ENCODE peak calls at places on chromosomes 5 and 9, in five cellular contexts. K, L, Z, E and T are unnamed samples.

GRCh38 chr9:84374516-84374915 is 34.0 kb upstream of the SLC28A3 start:
- DNase-seq in K (no peak), L (no peak), Z (no peak), E (no peak), T (no peak)

GRCh38 chr9:114071197-114071795 is 6.8 kb downstream of the AMBP start:
- DNase-seq in K (no peak), L (no peak), Z (no peak), E (peak), T (no peak)

GRCh38 chr9:106921341-106921899 is 58.5 kb downstream of the ZNF462 start:
- DNase-seq in K (peak), L (peak), Z (no peak), E (no peak), T (no peak)

GRCh38 chr9:134433101-134433500 is 106.8 kb downstream of the RXRA start:
- DNase-seq in K (no peak), L (no peak), Z (peak), E (no peak), T (no peak)

GRCh38 chr5:132183723-132184122 is 43.9 kb downstream of the P4HA2 start:
- DNase-seq in K (no peak), L (no peak), Z (no peak), E (no peak), T (no peak)

GRCh38 chr5:96601811-96602244 is 60.3 kb upstream of the CAST start:
- DNase-seq in K (peak), L (peak), Z (peak), E (no peak), T (peak)

GRCh38 chr9:3285365-3286161 is 240.2 kb downstream of the RFX3 start:
- DNase-seq in K (no peak), L (no peak), Z (no peak), E (no peak), T (no peak)

GRCh38 chr9:121878208-121878835 is 214.8 kb downstream of the TTLL11 start:
- DNase-seq in K (no peak), L (no peak), Z (no peak), E (no peak), T (no peak)

GRCh38 chr5:81856948-81857928 is 106.3 kb upstream of the SSBP2 start:
- DNase-seq in K (peak), L (no peak), Z (peak), E (peak), T (peak)

GRCh38 chr5:168917947-168918600 is 338.9 kb upstream of the PANK3 start:
- DNase-seq in K (no peak), L (no peak), Z (no peak), E (no peak), T (no peak)

GRCh38 chr5:144697847-144698262 is 527.2 kb downstream of the KCTD16 start:
- DNase-seq in K (no peak), L (no peak), Z (no peak), E (no peak), T (no peak)

GRCh38 chr9:93315118-93315517 is 131.2 kb downstream of the WNK2 start:
- DNase-seq in K (no peak), L (no peak), Z (no peak), E (no peak), T (no peak)

GRCh38 chr9:109771084-109771483 is 8.9 kb upstream of the PALM2AKAP2 start:
- DNase-seq in K (no peak), L (peak), Z (no peak), E (no peak), T (no peak)

GRCh38 chr9:5920860-5921328 is 30.2 kb downstream of the MLANA start:
- DNase-seq in K (no peak), L (no peak), Z (no peak), E (no peak), T (no peak)

GRCh38 chr9:96441798-96442445 is 8.0 kb upstream of the HABP4 start:
- DNase-seq in K (no peak), L (no peak), Z (no peak), E (no peak), T (no peak)

GRCh38 chr9:112387115-112387514 is 7.2 kb downstream of the HSDL2 start:
- DNase-seq in K (no peak), L (no peak), Z (no peak), E (no peak), T (no peak)

GRCh38 chr5:171907731-171908343 is 98.6 kb downstream of the FBXW11 start:
- DNase-seq in K (peak), L (peak), Z (peak), E (no peak), T (no peak)

GRCh38 chr9:98811051-98811650 is 3.7 kb downstream of the GALNT12 start:
- DNase-seq in K (no peak), L (peak), Z (no peak), E (no peak), T (no peak)

DNA sequence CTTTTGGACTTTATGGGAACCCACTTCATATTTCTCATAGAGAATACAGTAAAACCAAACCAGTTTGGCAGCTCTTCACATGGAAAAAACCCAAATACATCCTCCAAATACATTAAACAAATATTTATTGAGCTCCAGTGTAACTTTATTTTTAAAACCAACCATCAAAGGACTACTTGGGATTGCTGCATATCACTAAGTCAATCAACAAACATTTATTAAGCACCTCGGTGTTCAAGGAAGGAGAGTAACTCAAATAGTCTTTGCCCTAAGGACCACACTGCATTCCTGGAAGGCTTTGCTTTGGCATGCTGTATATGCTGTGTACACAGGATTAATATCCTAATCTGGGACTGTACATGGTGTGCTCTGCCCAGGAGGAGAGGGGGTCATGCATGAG is 11.2 kb downstream of the VDAC1 start:
- DNase-seq in K (no peak), L (no peak), Z (no peak), E (no peak), T (peak)
- TF ChIP-seq CTCF in K (no peak), L (no peak), Z (no peak), E (no peak), T (no peak)

GRCh38 chr9:135995816-135996215 is 34.6 kb upstream of the UBAC1 start:
- DNase-seq in K (no peak), L (no peak), Z (no peak), E (no peak), T (no peak)

GRCh38 chr9:135993840-135994776 is 32.9 kb upstream of the UBAC1 start:
- DNase-seq in K (no peak), L (no peak), Z (no peak), E (no peak), T (no peak)

GRCh38 chr9:135992486-135993408 is 31.6 kb upstream of the UBAC1 start:
- DNase-seq in K (peak), L (no peak), Z (peak), E (peak), T (no peak)

GRCh38 chr9:135991771-135992170 is 30.6 kb upstream of the UBAC1 start:
- DNase-seq in K (no peak), L (no peak), Z (no peak), E (no peak), T (no peak)

GRCh38 chr9:135993409-135993742 is 32.2 kb upstream of the UBAC1 start:
- DNase-seq in K (no peak), L (no peak), Z (no peak), E (no peak), T (no peak)
- H3K4me3 ChIP-seq in K (no peak), L (no peak), Z (peak), E (peak), T (no peak)

GRCh38 chr9:128636024-128636390 is 20.6 kb downstream of the DYNC2I2 start:
- DNase-seq in K (peak), L (no peak), Z (peak), E (no peak), T (peak)
- TF ChIP-seq CTCF in K (peak), L (peak), Z (peak), E (no peak), T (peak)

GRCh38 chr9:77013186-77013931 is 6.1 kb upstream of the FOXB2 start:
- DNase-seq in K (no peak), L (no peak), Z (no peak), E (no peak), T (no peak)
- H3K4me3 ChIP-seq in K (no peak), L (no peak), Z (no peak), E (no peak), T (no peak)

DNA sequence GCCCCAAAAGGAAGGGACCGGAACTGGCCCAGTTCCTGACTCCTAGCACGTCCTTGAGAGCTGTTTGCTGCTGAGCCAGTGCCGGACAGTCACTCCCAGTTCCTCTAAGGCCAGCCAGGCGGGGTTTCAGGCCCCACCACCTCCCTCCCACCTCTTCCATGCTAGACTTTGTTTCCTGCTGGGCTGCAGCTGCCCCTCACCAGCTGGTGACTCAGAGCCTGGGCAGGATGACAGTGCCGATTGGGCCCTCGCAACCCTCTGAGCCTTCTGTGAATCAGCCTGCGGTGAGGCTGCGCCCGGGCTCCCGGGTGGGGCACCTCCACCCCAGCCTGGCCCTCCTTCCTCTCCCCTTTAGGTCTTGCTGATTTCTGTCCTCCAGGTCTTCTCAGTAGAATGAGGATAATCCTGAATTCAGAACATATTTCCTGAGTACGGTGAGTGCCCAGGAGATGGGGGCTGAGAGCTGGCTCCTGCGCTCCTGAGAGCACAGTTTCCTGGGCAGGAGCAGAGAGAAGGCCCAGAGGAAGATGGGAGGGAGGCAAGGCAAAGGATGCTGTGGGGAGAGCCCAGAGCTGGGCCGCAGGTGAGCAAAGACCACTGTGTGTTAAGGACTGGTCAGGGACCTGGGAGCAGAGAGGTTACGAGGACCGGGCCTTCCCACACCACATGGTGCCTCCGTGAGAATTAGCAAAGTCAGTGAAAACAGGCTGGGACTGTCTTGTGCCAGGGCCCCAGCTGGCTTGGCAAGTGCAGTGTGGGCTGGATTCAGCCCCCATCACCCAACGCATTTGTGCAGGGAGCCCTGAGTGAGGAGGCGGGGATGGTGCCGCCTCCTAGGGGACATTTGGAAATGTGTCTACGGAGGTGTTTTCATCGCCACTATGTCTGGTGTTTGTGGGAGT is 32.9 kb upstream of the STXBP1 start:
- DNase-seq in K (peak), L (peak), Z (peak), E (peak), T (peak)
- TF ChIP-seq CTCF in K (peak), L (peak), Z (no peak), E (peak), T (peak)